ENCODE peak calls at places on chromosomes 16 and 17, in four cellular contexts. H is tibial artery, S is cardiac muscle cell, N is heart right ventricle. R is an unnamed sample.

GRCh38 chr17:21523482-21524210 is 147.5 kb downstream of the KCNJ12 start:
- DNase-seq in S (no peak), H (no peak), N (no peak), R (no peak)

GRCh38 chr17:55540414-55541091 is 29.3 kb upstream of the SMIM36 start:
- DNase-seq in H (no peak), S (peak), N (no peak), R (peak)

GRCh38 chr17:4066210-4066609 is 76.6 kb downstream of the ZZEF1 start:
- DNase-seq in S (no peak), N (no peak), H (no peak), R (no peak)

GRCh38 chr16:64910351-64910750 is 211.5 kb downstream of the CDH11 start:
- DNase-seq in N (peak), H (peak), S (peak), R (peak)

GRCh38 chr17:50541916-50542688 is 4.9 kb upstream of the SPATA20 start:
- DNase-seq in H (peak), S (peak), N (peak), R (peak)

GRCh38 chr17:77948690-77949114 is 9.8 kb upstream of the TNRC6C start:
- DNase-seq in S (peak), N (no peak), H (no peak), R (peak)

GRCh38 chr17:8599351-8600011 is 31.0 kb downstream of the MYH10 start:
- DNase-seq in H (no peak), N (no peak), S (peak), R (no peak)

GRCh38 chr17:36879599-36880255 is 57.5 kb upstream of the LHX1 start:
- DNase-seq in S (no peak), N (no peak), H (no peak), R (no peak)

GRCh38 chr16:12341423-12341822 is 364.9 kb downstream of the SNX29 start:
- DNase-seq in S (no peak), H (no peak), N (no peak), R (peak)

DNA sequence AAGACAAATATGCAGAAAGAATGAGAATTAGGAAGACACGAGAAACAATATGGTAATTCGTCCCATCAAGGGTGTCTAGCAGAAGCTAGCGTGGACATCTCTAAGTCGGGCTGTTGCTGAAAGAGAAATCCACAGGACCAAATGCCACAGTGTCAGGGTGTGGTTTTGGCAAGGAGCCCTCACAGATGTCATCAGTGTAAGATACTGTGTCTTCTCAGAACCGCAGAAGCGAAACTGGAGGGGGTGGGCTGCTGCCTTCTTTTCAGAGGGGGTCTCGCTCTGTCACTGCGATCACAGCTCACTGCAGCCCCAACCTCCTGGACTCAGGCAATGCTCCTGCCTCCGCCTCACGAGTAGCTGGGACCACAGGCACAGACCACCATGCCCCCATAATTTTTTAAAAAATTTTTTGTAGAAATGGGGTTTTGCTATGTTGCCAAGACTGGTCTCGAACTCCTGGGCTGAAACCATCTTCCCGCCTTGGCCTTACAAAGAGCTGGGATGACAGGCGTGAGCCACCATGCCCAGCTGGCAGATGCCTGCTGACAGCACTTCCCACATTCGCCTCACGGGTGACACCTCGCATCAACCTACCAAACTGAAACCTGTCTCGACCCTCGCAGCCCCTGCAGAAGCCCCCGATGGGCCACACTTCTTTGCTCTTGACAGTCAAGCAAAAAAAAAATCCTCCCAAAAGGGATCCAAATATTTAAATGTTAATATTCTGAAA is 26.2 kb downstream of the TRAP1 start:
- DNase-seq in H (peak), N (no peak), S (no peak), R (peak)
- TF ChIP-seq CTCF in H (peak), N (no peak), S (no peak), R (peak)

DNA sequence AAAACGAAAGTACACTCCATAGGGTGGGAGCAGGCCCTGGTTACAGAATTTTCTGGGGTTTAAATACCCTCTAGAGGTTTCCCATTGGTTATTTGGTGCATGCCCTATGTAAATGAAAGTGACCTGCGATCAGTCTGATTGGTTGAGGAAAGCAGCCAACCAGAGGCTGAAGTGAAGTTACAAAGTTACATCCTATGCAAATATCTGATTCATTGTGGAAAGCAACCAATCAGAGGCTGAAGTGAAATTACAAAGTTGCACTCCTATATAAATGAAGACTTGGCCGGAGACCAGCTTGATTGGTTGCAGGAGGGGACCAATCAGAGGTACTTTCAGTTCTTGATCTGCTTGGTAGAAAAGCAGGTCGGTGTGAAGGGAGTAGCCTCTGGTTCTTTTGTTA is 24.4 kb downstream of the NAA60 start:
- DNase-seq in N (no peak), S (peak), H (no peak), R (peak)
- H3K4me3 ChIP-seq in N (no peak), S (no peak), H (no peak), R (no peak)

GRCh38 chr16:81712681-81713080 is 66.4 kb upstream of the PLCG2 start:
- DNase-seq in S (no peak), H (no peak), N (no peak), R (no peak)

GRCh38 chr16:81711609-81712329 is 67.3 kb upstream of the PLCG2 start:
- DNase-seq in N (no peak), S (peak), H (no peak), R (peak)

GRCh38 chr16:81714593-81714992 is 64.5 kb upstream of the PLCG2 start:
- DNase-seq in S (no peak), N (no peak), H (no peak), R (no peak)

GRCh38 chr16:81713796-81714195 is 65.3 kb upstream of the PLCG2 start:
- DNase-seq in H (no peak), N (no peak), S (no peak), R (no peak)

GRCh38 chr16:81713295-81713772 is 65.8 kb upstream of the PLCG2 start:
- DNase-seq in N (no peak), H (no peak), S (no peak), R (no peak)
- TF ChIP-seq CTCF in N (no peak), H (no peak), S (no peak), R (no peak)

GRCh38 chr16:28064150-28064549 is 636 bp upstream of the GSG1L start:
- DNase-seq in S (no peak), N (no peak), H (no peak), R (no peak)
- H3K4me3 ChIP-seq in S (no peak), N (peak), H (peak), R (no peak)

DNA sequence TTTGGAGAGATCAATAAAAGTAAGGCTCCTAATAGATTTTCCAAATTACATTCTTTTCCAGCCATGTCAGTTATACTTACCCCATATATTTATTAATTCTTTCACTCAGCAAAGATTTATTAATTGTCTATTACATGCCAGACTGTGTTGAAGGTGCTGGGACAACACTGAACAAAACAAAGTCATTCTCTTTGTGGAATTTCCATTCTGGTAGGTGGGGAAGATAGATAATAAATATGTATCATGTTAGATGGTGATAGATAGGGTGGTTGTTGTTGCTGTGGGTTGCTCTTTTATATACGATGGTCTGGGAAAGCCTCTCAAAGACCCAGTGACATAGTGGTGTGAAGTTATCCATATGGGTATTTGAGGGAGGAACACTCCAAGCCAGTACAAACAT is 39.1 kb downstream of the BCAS3 start:
- DNase-seq in N (no peak), H (no peak), S (no peak), R (no peak)
- TF ChIP-seq CTCF in N (no peak), H (no peak), S (no peak), R (no peak)

GRCh38 chr16:50578147-50578546 is 30.0 kb downstream of the NKD1 start:
- DNase-seq in H (no peak), S (no peak), N (no peak), R (no peak)
- H3K4me3 ChIP-seq in H (no peak), S (no peak), N (no peak), R (no peak)